ENCODE peak calls at places on chromosomes 3 and 15, in eight cellular contexts. U, Q, E, Y, H, A, J and B are unnamed samples.

GRCh38 chr3:100087203-100087602 is 27.1 kb downstream of the FILIP1L start:
- DNase-seq in U (no peak), Q (no peak), E (no peak), Y (no peak), H (no peak), A (no peak), J (no peak), B (no peak)

GRCh38 chr15:77064118-77064517 is 6.8 kb downstream of the TSPAN3 start:
- DNase-seq in U (no peak), Q (no peak), E (no peak), Y (no peak), H (no peak), A (no peak), J (no peak), B (no peak)

GRCh38 chr15:88974392-88974791 is 61.2 kb upstream of the MFGE8 start:
- DNase-seq in U (no peak), Q (no peak), E (no peak), Y (no peak), H (no peak), A (no peak), J (no peak), B (no peak)

GRCh38 chr3:12449889-12450682 is 34.2 kb upstream of the TSEN2 start:
- DNase-seq in U (no peak), Q (no peak), E (no peak), Y (no peak), H (no peak), A (no peak), J (no peak), B (no peak)

GRCh38 chr3:3209714-3210113 is 30.2 kb upstream of the CRBN start:
- DNase-seq in U (no peak), Q (no peak), E (no peak), Y (no peak), H (no peak), A (no peak), J (no peak), B (no peak)

GRCh38 chr15:90300988-90301715 is 35.7 kb downstream of the NGRN start:
- DNase-seq in U (peak; percentile 31), Q (peak; percentile 54), E (peak; percentile 67), Y (peak; percentile 72), H (peak; percentile 33), A (peak; percentile 79), J (peak; percentile 48), B (peak; percentile 74)

GRCh38 chr3:32045091-32045964 is 61.1 kb upstream of the GPD1L start:
- DNase-seq in U (no peak), Q (no peak), E (no peak), Y (peak; percentile 10), H (peak; percentile 15), A (peak; percentile 49), J (no peak), B (no peak)

GRCh38 chr3:14467723-14468620 is 65.6 kb downstream of the SLC6A6 start:
- DNase-seq in U (peak; percentile 20), Q (no peak), E (peak; percentile 15), Y (peak; percentile 71), H (peak; percentile 88), A (no peak), J (peak; percentile 44), B (no peak)

GRCh38 chr3:71579934-71580318 is 3.6 kb downstream of the FOXP1 start:
- DNase-seq in U (no peak), Q (no peak), E (no peak), Y (peak; percentile 15), H (no peak), A (no peak), J (no peak), B (no peak)

GRCh38 chr3:15180042-15180611 is 25.9 kb upstream of the CAPN7 start:
- DNase-seq in U (no peak), Q (no peak), E (no peak), Y (no peak), H (no peak), A (no peak), J (no peak), B (no peak)

GRCh38 chr3:177529071-177529550 is 331.8 kb upstream of the TBL1XR1 start:
- DNase-seq in U (no peak), Q (no peak), E (no peak), Y (no peak), H (no peak), A (no peak), J (no peak), B (no peak)

GRCh38 chr3:122982202-122983185 is 45.1 kb downstream of the SEMA5B start:
- DNase-seq in U (no peak), Q (no peak), E (no peak), Y (no peak), H (no peak), A (no peak), J (no peak), B (no peak)

GRCh38 chr15:92801412-92801773 is 98.7 kb upstream of the CHD2 start:
- DNase-seq in U (no peak), Q (no peak), E (no peak), Y (no peak), H (no peak), A (no peak), J (no peak), B (no peak)

GRCh38 chr15:71294636-71295241 is 179.5 kb downstream of the THSD4 start:
- DNase-seq in U (no peak), Q (no peak), E (no peak), Y (no peak), H (no peak), A (peak; percentile 25), J (no peak), B (no peak)

GRCh38 chr15:55897560-55898336 is 95.7 kb downstream of the NEDD4 start:
- DNase-seq in U (no peak), Q (no peak), E (no peak), Y (peak; percentile 65), H (peak; percentile 35), A (peak; percentile 43), J (no peak), B (no peak)

GRCh38 chr3:20141841-20142240 is 44.2 kb downstream of the SGO1 start:
- DNase-seq in U (no peak), Q (no peak), E (no peak), Y (peak; percentile 32), H (peak; percentile 36), A (peak; percentile 31), J (no peak), B (no peak)

GRCh38 chr3:152281032-152281713 is 12.4 kb downstream of the MBNL1 start:
- DNase-seq in U (no peak), Q (no peak), E (no peak), Y (no peak), H (no peak), A (no peak), J (no peak), B (no peak)

GRCh38 chr15:31461375-31461774 is 134.7 kb downstream of the KLF13 start:
- DNase-seq in U (no peak), Q (no peak), E (no peak), Y (no peak), H (no peak), A (no peak), J (no peak), B (no peak)

GRCh38 chr15:55703873-55704285 is 39.1 kb downstream of the PRTG start:
- DNase-seq in U (no peak), Q (no peak), E (no peak), Y (no peak), H (no peak), A (no peak), J (no peak), B (no peak)

GRCh38 chr3:140736863-140737460 is 59.1 kb downstream of the TRIM42 start:
- DNase-seq in U (no peak), Q (no peak), E (peak; percentile 7), Y (peak; percentile 51), H (peak; percentile 29), A (peak; percentile 57), J (no peak), B (no peak)

GRCh38 chr15:25241241-25241801 is 197.5 kb downstream of the UBE3A start:
- DNase-seq in U (no peak), Q (no peak), E (no peak), Y (no peak), H (no peak), A (peak; percentile 5), J (no peak), B (no peak)

GRCh38 chr15:45378149-45378912 is at the start of gene GATM:
- DNase-seq in U (no peak), Q (peak; percentile 15), E (peak; percentile 62), Y (peak; percentile 79), H (peak; percentile 88), A (peak; percentile 86), J (peak; percentile 8), B (no peak)

GRCh38 chr3:113148307-113148703 is 63.1 kb upstream of the BOC start:
- DNase-seq in U (no peak), Q (no peak), E (no peak), Y (no peak), H (no peak), A (no peak), J (no peak), B (no peak)